ENCODE peak calls at places on chromosomes 13 and 19, in six cellular contexts. D is GOT3, N is foreskin melanocyte, C is NCI-H1105, W is endothelial cell, I is renal cortical epithelial cell. Q is an unnamed sample.

GRCh38 chr13:53206455-53206854 is 177.8 kb downstream of the OLFM4 start:
- DNase-seq in D (no peak), N (no peak), C (no peak), W (no peak), I (no peak), Q (no peak)

GRCh38 chr13:103287659-103288058 is 221.4 kb upstream of the SLC10A2 start:
- DNase-seq in D (no peak), N (no peak), C (no peak), W (no peak), I (peak), Q (no peak)

GRCh38 chr19:42250666-42251531 is 4.0 kb downstream of the ERF start:
- DNase-seq in D (no peak), N (no peak), C (no peak), W (no peak), I (no peak), Q (no peak)

GRCh38 chr13:34931572-34931971 is 10.5 kb upstream of the NBEA start:
- DNase-seq in D (no peak), N (no peak), C (no peak), W (no peak), I (no peak), Q (no peak)

GRCh38 chr13:112870737-112871287 is 98.2 kb upstream of the MCF2L start:
- DNase-seq in D (no peak), N (no peak), C (no peak), W (no peak), I (no peak), Q (no peak)

GRCh38 chr13:70668293-70668692 is 560.0 kb upstream of the KLHL1 start:
- DNase-seq in D (no peak), N (no peak), C (no peak), W (no peak), I (peak), Q (no peak)

GRCh38 chr13:27665333-27665732 is 43.6 kb downstream of the POLR1D start:
- DNase-seq in D (no peak), N (no peak), C (no peak), W (no peak), I (no peak), Q (no peak)

GRCh38 chr13:110981379-110981778 is 66.5 kb upstream of the ANKRD10 start:
- DNase-seq in D (no peak), N (no peak), C (no peak), W (no peak), I (no peak), Q (no peak)

GRCh38 chr13:28611654-28612131 is 47.2 kb upstream of the POMP start:
- DNase-seq in D (no peak), N (peak), C (no peak), W (no peak), I (no peak), Q (peak)

GRCh38 chr19:49851456-49852259 is 699 bp downstream of the PTOV1 start:
- DNase-seq in D (no peak), N (no peak), C (no peak), W (peak), I (no peak), Q (peak)

GRCh38 chr13:77489566-77490337 is 45.8 kb upstream of the SCEL start:
- DNase-seq in D (no peak), N (no peak), C (no peak), W (no peak), I (no peak), Q (no peak)

GRCh38 chr19:39419003-39419402 is 6.5 kb downstream of the PLEKHG2 start:
- DNase-seq in D (no peak), N (no peak), C (no peak), W (no peak), I (no peak), Q (no peak)

GRCh38 chr19:19338082-19338481 is 17.5 kb downstream of the MAU2 start:
- DNase-seq in D (peak), N (no peak), C (no peak), W (no peak), I (no peak), Q (no peak)

GRCh38 chr19:29245221-29245620 is 32.3 kb upstream of the UQCRFS1 start:
- DNase-seq in D (no peak), N (no peak), C (peak), W (no peak), I (no peak), Q (no peak)

GRCh38 chr13:50365683-50366391 is 350.6 kb downstream of the KCNRG start:
- DNase-seq in D (no peak), N (no peak), C (peak), W (no peak), I (peak), Q (no peak)

GRCh38 chr19:42989851-42990250 is 36.4 kb downstream of the PSG11 start:
- DNase-seq in D (no peak), N (no peak), C (peak), W (no peak), I (no peak), Q (no peak)

GRCh38 chr19:13817615-13818371 is 22.6 kb downstream of the ZSWIM4 start:
- DNase-seq in D (no peak), N (no peak), C (no peak), W (peak), I (no peak), Q (no peak)

GRCh38 chr19:49570138-49570856 is 10.1 kb downstream of the NOSIP start:
- DNase-seq in D (no peak), N (peak), C (peak), W (peak), I (peak), Q (peak)

GRCh38 chr19:9531933-9532332 is 6.5 kb downstream of the ZNF426 start:
- DNase-seq in D (no peak), N (no peak), C (no peak), W (no peak), I (no peak), Q (no peak)

GRCh38 chr13:25886438-25887214 is 165.2 kb downstream of the SHISA2 start:
- DNase-seq in D (no peak), N (peak), C (no peak), W (no peak), I (peak), Q (no peak)

GRCh38 chr19:45763691-45764294 is 5.3 kb downstream of the SIX5 start:
- DNase-seq in D (no peak), N (no peak), C (no peak), W (no peak), I (no peak), Q (no peak)

GRCh38 chr13:41897126-41897525 is 63.8 kb downstream of the VWA8 start:
- DNase-seq in D (no peak), N (no peak), C (no peak), W (no peak), I (no peak), Q (no peak)

GRCh38 chr19:15702590-15702930 is 25.3 kb upstream of the OR10H2 start:
- DNase-seq in D (no peak), N (peak), C (peak), W (no peak), I (peak), Q (peak)

GRCh38 chr13:47046706-47047105 is 149.9 kb upstream of the HTR2A start:
- DNase-seq in D (no peak), N (no peak), C (no peak), W (no peak), I (no peak), Q (no peak)

GRCh38 chr13:113138792-113139551 is 16.4 kb downstream of the F10 start:
- DNase-seq in D (no peak), N (no peak), C (no peak), W (no peak), I (no peak), Q (no peak)

GRCh38 chr19:49057636-49058234 is at the start of gene CGB7:
- DNase-seq in D (no peak), N (peak), C (no peak), W (peak), I (peak), Q (no peak)

GRCh38 chr13:31522431-31522830 is 216.9 kb upstream of the RXFP2 start:
- DNase-seq in D (no peak), N (no peak), C (no peak), W (no peak), I (no peak), Q (no peak)

GRCh38 chr19:31408460-31409124 is 59.4 kb upstream of the TSHZ3 start:
- DNase-seq in D (no peak), N (peak), C (no peak), W (no peak), I (peak), Q (no peak)

GRCh38 chr19:54160182-54160811 is 776 bp upstream of the LENG1 start:
- DNase-seq in D (no peak), N (no peak), C (peak), W (no peak), I (no peak), Q (peak)

GRCh38 chr13:28093871-28094270 is 6.5 kb downstream of the FLT3 start:
- DNase-seq in D (no peak), N (no peak), C (no peak), W (no peak), I (no peak), Q (no peak)

GRCh38 chr19:15324791-15325519 is 7.4 kb downstream of the BRD4 start:
- DNase-seq in D (no peak), N (no peak), C (no peak), W (no peak), I (no peak), Q (no peak)

GRCh38 chr19:35249146-35249847 is 495 bp downstream of the LSR start:
- DNase-seq in D (no peak), N (no peak), C (no peak), W (no peak), I (no peak), Q (no peak)

GRCh38 chr13:112693831-112694497 is 4.1 kb downstream of the ATP11A start:
- DNase-seq in D (no peak), N (no peak), C (no peak), W (no peak), I (peak), Q (no peak)

GRCh38 chr13:75400775-75401174 is 81.2 kb downstream of the TBC1D4 start:
- DNase-seq in D (no peak), N (no peak), C (no peak), W (no peak), I (peak), Q (no peak)

GRCh38 chr19:12939292-12939606 is 840 bp downstream of the CALR start:
- DNase-seq in D (no peak), N (no peak), C (no peak), W (no peak), I (peak), Q (peak)

GRCh38 chr13:40665061-40665753 is 1.2 kb downstream of the FOXO1 start:
- DNase-seq in D (no peak), N (no peak), C (no peak), W (peak), I (no peak), Q (no peak)